ENCODE peak calls at places on chromosome 18, in four cellular contexts. B is stimulated activated CD4-positive, alpha-beta T cell treated with anti-CD3 and anti-CD28 coated beads, Interleukin-4, amount 100 ng/mL, for 1 hour; H is fibroblast of gingiva; O is transverse colon. Q is an unnamed sample.

GRCh38 chr18:11946756-11947155 is 34.6 kb upstream of the IMPA2 start:
- DNase-seq in B (no peak), H (peak; percentile 65), O (no peak), Q (no peak)

GRCh38 chr18:2881490-2882195 is 34.8 kb downstream of the EMILIN2 start:
- DNase-seq in B (no peak), H (peak; percentile 83), O (peak; percentile 43), Q (no peak)

GRCh38 chr18:80147037-80147417 is 38.0 kb downstream of the ADNP2 start:
- DNase-seq in B (no peak), H (no peak), O (no peak), Q (no peak)

GRCh38 chr18:75218524-75218923 is 7.9 kb downstream of the TSHZ1 start:
- DNase-seq in B (no peak), H (no peak), O (peak; percentile 83), Q (no peak)

GRCh38 chr18:44123743-44124142 is 556.9 kb upstream of the SETBP1 start:
- DNase-seq in B (no peak), H (no peak), O (no peak), Q (no peak)

GRCh38 chr18:48875942-48876511 is 74.7 kb downstream of the SMAD7 start:
- DNase-seq in B (no peak), H (no peak), O (no peak), Q (no peak)

GRCh38 chr18:24055878-24056277 is 41.3 kb downstream of the TTC39C start:
- DNase-seq in B (no peak), H (peak; percentile 77), O (no peak), Q (no peak)

GRCh38 chr18:74980669-74981068 is 228.3 kb downstream of the PTGR3 start:
- DNase-seq in B (no peak), H (no peak), O (no peak), Q (no peak)

GRCh38 chr18:35282353-35282752 is 7.7 kb downstream of the ZSCAN30 start:
- DNase-seq in B (no peak), H (peak; percentile 76), O (no peak), Q (no peak)

GRCh38 chr18:2913398-2914005 is 66.7 kb downstream of the EMILIN2 start:
- DNase-seq in B (no peak), H (no peak), O (no peak), Q (peak; percentile 33)

GRCh38 chr18:57792741-57793629 is 10.1 kb downstream of the ATP8B1 start:
- DNase-seq in B (no peak), H (no peak), O (no peak), Q (no peak)

GRCh38 chr18:11857177-11857887 is 6.1 kb downstream of the CHMP1B start:
- DNase-seq in B (no peak), H (peak; percentile 98), O (peak; percentile 83), Q (no peak)

GRCh38 chr18:57437782-57438668 is 2.9 kb downstream of the ONECUT2 start:
- DNase-seq in B (peak; percentile 59), H (peak; percentile 13), O (peak; percentile 64), Q (peak; percentile 31)

GRCh38 chr18:3075491-3075890 is 62.5 kb upstream of the LPIN2 start:
- DNase-seq in B (no peak), H (no peak), O (no peak), Q (no peak)

GRCh38 chr18:56632070-56633022 is 6.0 kb downstream of the TXNL1 start:
- DNase-seq in B (no peak), H (no peak), O (no peak), Q (no peak)

GRCh38 chr18:58100154-58100553 is 56.1 kb downstream of the NEDD4L start:
- DNase-seq in B (no peak), H (no peak), O (no peak), Q (no peak)

GRCh38 chr18:58135170-58135569 is 91.1 kb downstream of the NEDD4L start:
- DNase-seq in B (no peak), H (peak; percentile 70), O (peak; percentile 4), Q (no peak)

GRCh38 chr18:32383040-32383819 is 87.5 kb downstream of the GAREM1 start:
- DNase-seq in B (no peak), H (peak; percentile 92), O (no peak), Q (no peak)

GRCh38 chr18:79503891-79504475 is 108.3 kb downstream of the NFATC1 start:
- DNase-seq in B (peak; percentile 13), H (no peak), O (peak; percentile 3), Q (no peak)

GRCh38 chr18:10051877-10052631 is 138.2 kb downstream of the VAPA start:
- DNase-seq in B (no peak), H (peak; percentile 96), O (peak; percentile 54), Q (no peak)

GRCh38 chr18:3603460-3604259 is 153.7 kb downstream of the TGIF1 start:
- DNase-seq in B (no peak), H (peak; percentile 98), O (no peak), Q (no peak)

GRCh38 chr18:61475931-61476330 is 142.7 kb downstream of the CDH20 start:
- DNase-seq in B (no peak), H (no peak), O (no peak), Q (no peak)

Q was measured in B cell.